ENCODE peak calls at places on chromosomes 7 and 10, in four cellular contexts. O, V, S and H are unnamed samples.

GRCh38 chr10:19250542-19250941 is 201.9 kb downstream of the MALRD1 start:
- DNase-seq in O (no peak), V (no peak), S (no peak), H (no peak)

GRCh38 chr10:84715911-84716310 is 387.5 kb downstream of the CCSER2 start:
- DNase-seq in O (peak; percentile 63), V (no peak), S (peak; percentile 41), H (peak; percentile 72)

GRCh38 chr7:39510738-39511372 is 55.3 kb upstream of the YAE1 start:
- DNase-seq in O (no peak), V (no peak), S (no peak), H (no peak)

GRCh38 chr7:41051525-41051924 is 651.4 kb downstream of the INHBA start:
- DNase-seq in O (no peak), V (no peak), S (no peak), H (no peak)

GRCh38 chr7:142863891-142864685 is 9.2 kb downstream of the EPHB6 start:
- DNase-seq in O (no peak), V (no peak), S (no peak), H (no peak)

GRCh38 chr7:120743128-120743527 is 114.8 kb downstream of the TSPAN12 start:
- DNase-seq in O (no peak), V (no peak), S (no peak), H (no peak)

GRCh38 chr10:26627320-26627719 is 70.2 kb upstream of the PDSS1 start:
- DNase-seq in O (no peak), V (no peak), S (peak; percentile 3), H (peak; percentile 26)

GRCh38 chr10:113753020-113753692 is 1.7 kb downstream of the PLEKHS1 start:
- DNase-seq in O (no peak), V (no peak), S (no peak), H (no peak)

GRCh38 chr10:112852308-112852707 is 97.7 kb upstream of the TCF7L2 start:
- DNase-seq in O (no peak), V (no peak), S (no peak), H (no peak)

GRCh38 chr7:17774248-17774647 is 166.0 kb downstream of the SNX13 start:
- DNase-seq in O (no peak), V (no peak), S (no peak), H (no peak)

GRCh38 chr7:92609921-92610518 is 19.8 kb upstream of the FAM133B start:
- DNase-seq in O (no peak), V (no peak), S (no peak), H (no peak)

GRCh38 chr7:75614390-75614789 is 122.3 kb downstream of the SPDYE5 start:
- DNase-seq in O (no peak), V (no peak), S (no peak), H (no peak)

GRCh38 chr7:130974169-130974568 is 240.2 kb upstream of the KLF14 start:
- DNase-seq in O (no peak), V (no peak), S (no peak), H (no peak)

GRCh38 chr7:5766321-5766761 is 15.1 kb downstream of the RNF216 start:
- DNase-seq in O (no peak), V (no peak), S (no peak), H (no peak)

GRCh38 chr7:142856565-142857245 is 1.8 kb downstream of the EPHB6 start:
- DNase-seq in O (no peak), V (no peak), S (no peak), H (no peak)

GRCh38 chr10:102918817-102919236 is 733 bp downstream of the CNNM2 start:
- DNase-seq in O (peak; percentile 35), V (no peak), S (peak; percentile 8), H (peak; percentile 37)

GRCh38 chr7:105141068-105141467 is 127.1 kb downstream of the KMT2E start:
- DNase-seq in O (peak; percentile 46), V (no peak), S (peak; percentile 21), H (peak; percentile 41)

GRCh38 chr10:44934416-44935200 is 23.5 kb downstream of the TMEM72 start:
- DNase-seq in O (no peak), V (no peak), S (no peak), H (no peak)

GRCh38 chr10:71801357-71801756 is 28.0 kb upstream of the VSIR start:
- DNase-seq in O (no peak), V (peak; percentile 70), S (no peak), H (no peak)

GRCh38 chr7:43693687-43694398 is 35.5 kb downstream of the COA1 start:
- DNase-seq in O (no peak), V (no peak), S (peak; percentile 22), H (no peak)

GRCh38 chr7:13724631-13725566 is 264.6 kb downstream of the ETV1 start:
- DNase-seq in O (no peak), V (no peak), S (no peak), H (no peak)

GRCh38 chr7:157544226-157544625 is 207.4 kb downstream of the DNAJB6 start:
- DNase-seq in O (no peak), V (no peak), S (no peak), H (no peak)
- TF ChIP-seq TARDBP in O (no peak), V (no peak), S (no peak), H (no peak)

GRCh38 chr10:24466616-24466949 is 257.1 kb downstream of the ARHGAP21 start:
- DNase-seq in O (no peak), V (no peak), S (no peak), H (no peak)

GRCh38 chr10:24469993-24470392 is 253.7 kb downstream of the ARHGAP21 start:
- DNase-seq in O (no peak), V (no peak), S (no peak), H (peak; percentile 34)

GRCh38 chr10:24467094-24467493 is 256.6 kb downstream of the ARHGAP21 start:
- DNase-seq in O (no peak), V (no peak), S (no peak), H (no peak)

GRCh38 chr10:24467605-24468004 is 256.1 kb downstream of the ARHGAP21 start:
- DNase-seq in O (no peak), V (no peak), S (no peak), H (no peak)

DNA sequence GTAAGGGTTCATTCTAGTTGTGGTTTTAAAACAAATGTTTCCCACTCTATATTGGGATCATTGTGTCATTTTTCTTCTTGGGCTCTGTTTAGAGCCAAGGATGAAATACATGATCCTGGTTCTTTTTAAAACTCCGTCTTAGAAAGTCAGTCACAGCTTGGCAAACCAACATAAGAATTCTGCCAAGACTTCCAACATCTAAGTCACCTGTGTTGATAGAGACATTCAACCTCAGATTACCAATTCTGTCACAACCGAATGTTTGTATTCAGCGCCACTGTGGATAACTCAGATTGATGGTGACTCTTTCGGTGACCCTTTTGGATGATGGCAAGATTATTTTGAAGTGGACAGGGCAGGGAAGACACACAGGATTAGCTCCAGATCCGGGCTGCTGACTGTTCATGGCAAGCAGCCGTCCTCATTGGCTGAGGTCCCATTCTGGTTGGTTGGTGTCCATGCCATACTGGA is 255.4 kb downstream of the ARHGAP21 start:
- DNase-seq in O (no peak), V (no peak), S (no peak), H (no peak)
- TF ChIP-seq TARDBP in O (no peak), V (no peak), S (no peak), H (no peak)

DNA sequence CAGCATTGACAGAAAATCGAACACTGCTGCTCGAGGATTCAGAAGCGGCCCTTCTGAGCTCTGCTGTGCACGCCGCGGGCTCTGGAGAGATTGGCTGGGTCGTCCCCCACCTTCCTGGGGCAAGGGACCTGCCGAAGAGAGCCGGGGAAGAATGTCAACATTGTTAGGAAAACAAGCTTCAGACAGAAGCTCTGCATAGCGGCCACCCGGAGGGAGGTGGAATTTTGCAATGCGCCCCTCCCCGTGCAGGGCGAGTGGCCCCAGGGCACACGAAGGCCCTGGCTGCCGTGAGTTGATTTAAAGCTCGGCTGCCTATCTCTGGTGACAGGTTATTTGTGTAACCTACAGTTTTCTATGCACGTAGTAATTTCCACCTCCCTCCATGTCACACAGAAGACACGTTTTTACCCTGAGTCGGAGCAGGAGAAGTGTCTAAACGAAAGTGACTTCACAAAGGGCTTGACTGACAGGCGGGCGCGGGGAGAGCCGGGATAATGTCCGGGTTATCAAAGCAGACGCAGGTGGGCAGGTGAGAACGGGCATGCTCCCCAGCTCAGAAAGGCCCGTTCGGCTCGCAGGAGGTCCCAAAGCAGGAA is 84.7 kb downstream of the PDGFA start:
- DNase-seq in O (no peak), V (no peak), S (peak; percentile 75), H (no peak)
- TF ChIP-seq TARDBP in O (no peak), V (no peak), S (no peak), H (no peak)

DNA sequence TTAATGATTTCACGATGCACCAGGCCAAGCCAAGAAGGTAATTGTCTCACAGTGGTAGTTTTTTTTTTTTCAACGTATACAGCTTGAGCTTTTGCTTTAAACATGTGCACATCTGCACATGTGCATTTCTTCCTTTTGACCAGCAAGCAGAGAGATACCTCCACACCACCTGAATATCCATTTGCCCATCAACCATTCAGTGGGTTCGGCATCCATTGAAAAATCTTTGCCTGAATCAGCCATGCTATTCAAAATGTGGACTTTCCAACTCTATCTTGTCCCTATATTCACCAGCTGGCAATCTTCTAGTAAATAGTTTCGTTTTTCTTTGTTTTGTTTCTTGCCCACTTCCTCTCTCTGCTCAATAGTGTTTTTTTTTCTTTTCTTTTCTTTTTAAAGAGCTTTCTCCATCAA is 7.7 kb upstream of the TRA2A start:
- DNase-seq in O (no peak), V (peak; percentile 62), S (no peak), H (no peak)
- TF ChIP-seq TARDBP in O (no peak), V (no peak), S (no peak), H (no peak)

DNA sequence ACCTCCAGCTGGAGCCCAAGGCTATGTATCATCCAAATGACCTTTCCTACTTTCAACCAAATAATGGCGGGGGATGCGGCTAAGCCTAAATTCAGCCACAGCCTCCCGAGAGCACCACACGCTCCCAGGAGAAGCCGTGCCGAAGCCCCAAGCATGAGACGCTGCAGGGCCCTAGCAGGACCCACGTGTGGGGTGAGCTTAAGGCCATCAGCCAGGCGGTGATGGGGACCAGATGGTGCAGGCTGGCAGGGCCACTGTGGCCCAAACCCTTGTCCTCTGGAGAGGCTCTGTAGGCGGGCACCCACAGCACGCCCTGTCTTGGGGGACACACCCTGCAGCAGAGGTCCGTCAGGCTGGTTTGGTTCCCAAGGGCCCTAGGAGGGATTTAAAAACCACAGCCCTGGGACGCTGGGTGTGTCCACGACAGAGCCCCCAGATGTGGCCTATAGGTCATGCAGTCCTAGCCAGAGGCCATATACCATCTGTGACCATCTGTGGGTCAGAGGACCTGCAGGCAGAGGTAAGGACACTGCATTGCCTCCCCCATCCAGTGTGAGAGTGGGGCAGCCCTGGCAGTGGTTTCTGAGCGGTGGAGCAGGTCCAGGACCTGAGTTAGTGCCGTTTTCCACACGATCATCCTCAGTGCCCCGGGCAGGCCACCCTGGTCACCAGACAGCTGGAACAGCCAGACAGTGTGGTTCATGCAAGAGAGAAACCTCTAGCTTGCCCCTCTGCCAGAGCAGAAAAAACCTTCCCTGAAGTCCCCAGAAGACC is 39.6 kb upstream of the INPP5A start:
- DNase-seq in O (no peak), V (no peak), S (no peak), H (no peak)
- TF ChIP-seq TARDBP in O (no peak), V (no peak), S (no peak), H (no peak)